ENCODE peak calls at places on chromosome 10, in nine cellular contexts. I is T-helper 2 cell, H is HEK293T, E is EL, O is NCI-H82, J is NCI-H1436, G is NCI-H2171, B is body of pancreas, Z is endothelial cell. K is an unnamed sample.
A peak's percentile ranks its signal among the peaks of the same experiment; 100 is the strongest.

GRCh38 chr10:118543714-118544400 is 51.6 kb downstream of the PRLHR start:
- DNase-seq in I (no peak), H (peak; percentile 79), E (peak; percentile 29), O (peak; percentile 62), J (peak; percentile 84), G (peak; percentile 34), B (peak; percentile 59), Z (peak; percentile 74), K (peak; percentile 41)

GRCh38 chr10:43264987-43265798 is 1.7 kb downstream of the RASGEF1A start:
- DNase-seq in I (no peak), H (peak; percentile 4), E (no peak), O (no peak), J (no peak), G (no peak), B (no peak), Z (no peak), K (no peak)

GRCh38 chr10:3829193-3830050 is 44.4 kb upstream of the KLF6 start:
- DNase-seq in I (no peak), H (no peak), E (no peak), O (no peak), J (no peak), G (no peak), B (no peak), Z (no peak), K (no peak)

GRCh38 chr10:34964166-34964800 is 125.9 kb downstream of the CUL2 start:
- DNase-seq in I (no peak), H (no peak), E (no peak), O (no peak), J (no peak), G (no peak), B (no peak), Z (no peak), K (no peak)

GRCh38 chr10:37582237-37582636 is 275.2 kb downstream of the ZNF248 start:
- DNase-seq in I (no peak), H (no peak), E (no peak), O (no peak), J (no peak), G (no peak), B (no peak), Z (no peak), K (no peak)

GRCh38 chr10:6273351-6273750 is 70.6 kb downstream of the PFKFB3 start:
- DNase-seq in I (no peak), H (no peak), E (no peak), O (no peak), J (no peak), G (no peak), B (no peak), Z (no peak), K (no peak)

GRCh38 chr10:116888380-116889055 is 39.2 kb downstream of the ENO4 start:
- DNase-seq in I (no peak), H (no peak), E (peak; percentile 91), O (no peak), J (no peak), G (no peak), B (peak; percentile 66), Z (no peak), K (no peak)

GRCh38 chr10:114357591-114357990 is 46.7 kb downstream of the AFAP1L2 start:
- DNase-seq in I (no peak), H (no peak), E (no peak), O (no peak), J (no peak), G (no peak), B (no peak), Z (no peak), K (no peak)

GRCh38 chr10:117477961-117478670 is 64.4 kb upstream of the EMX2 start:
- DNase-seq in I (no peak), H (peak; percentile 38), E (peak; percentile 77), O (no peak), J (no peak), G (no peak), B (no peak), Z (no peak), K (no peak)

GRCh38 chr10:122557516-122557915 is 3.0 kb upstream of the DMBT1 start:
- DNase-seq in I (no peak), H (no peak), E (no peak), O (peak; percentile 34), J (no peak), G (no peak), B (no peak), Z (no peak), K (no peak)

GRCh38 chr10:123270221-123270620 is 116.0 kb downstream of the BUB3 start:
- DNase-seq in I (no peak), H (no peak), E (peak; percentile 46), O (no peak), J (no peak), G (no peak), B (no peak), Z (no peak), K (no peak)

GRCh38 chr10:123062726-123063125 is 53.9 kb downstream of the ACADSB start:
- DNase-seq in I (no peak), H (no peak), E (no peak), O (no peak), J (no peak), G (no peak), B (no peak), Z (no peak), K (no peak)

GRCh38 chr10:125551247-125551646 is 131.7 kb downstream of the TEX36 start:
- DNase-seq in I (no peak), H (no peak), E (no peak), O (no peak), J (no peak), G (no peak), B (no peak), Z (no peak), K (no peak)

GRCh38 chr10:82736305-82736704 is 861.3 kb downstream of the NRG3 start:
- DNase-seq in I (no peak), H (no peak), E (no peak), O (no peak), J (no peak), G (no peak), B (no peak), Z (no peak), K (no peak)

K was measured in DMS153.